ENCODE peak calls at places on chromosome 15, in nine cellular contexts. One of them, this sample, is unnamed.

GRCh38 chr15:68052431-68052830 is 1.7 kb upstream of the PIAS1 start:
- DNase-seq in activated CD8-positive, alpha-beta T cell treated with anti-CD3 and anti-CD28 coated beads for 36 hours: no peak
- DNase-seq in NCI-H2081 treated with DMSO at 0.1 percent for 48 hours: no peak
- DNase-seq in HTR-8/SVneo: no peak
- DNase-seq in NCI-H510A treated with DMSO at 0.1 percent for 48 hours: no peak
- DNase-seq in iPS-NIHi11: no peak
- DNase-seq in astrocyte: no peak
- DNase-seq in psoas muscle: no peak
- DNase-seq in pons: no peak
- DNase-seq in this sample: no peak

GRCh38 chr15:65912235-65912634 is 42.9 kb downstream of the RAB11A start:
- DNase-seq in activated CD8-positive, alpha-beta T cell treated with anti-CD3 and anti-CD28 coated beads for 36 hours: no peak
- DNase-seq in NCI-H2081 treated with DMSO at 0.1 percent for 48 hours: no peak
- DNase-seq in HTR-8/SVneo: no peak
- DNase-seq in NCI-H510A treated with DMSO at 0.1 percent for 48 hours: no peak
- DNase-seq in iPS-NIHi11: no peak
- DNase-seq in astrocyte: no peak
- DNase-seq in psoas muscle: no peak
- DNase-seq in pons: no peak
- DNase-seq in this sample: no peak

GRCh38 chr15:37980010-37980409 is 45.6 kb downstream of the TMCO5A start:
- DNase-seq in activated CD8-positive, alpha-beta T cell treated with anti-CD3 and anti-CD28 coated beads for 36 hours: no peak
- DNase-seq in NCI-H2081 treated with DMSO at 0.1 percent for 48 hours: no peak
- DNase-seq in HTR-8/SVneo: no peak
- DNase-seq in NCI-H510A treated with DMSO at 0.1 percent for 48 hours: no peak
- DNase-seq in iPS-NIHi11: no peak
- DNase-seq in astrocyte: no peak
- DNase-seq in psoas muscle: no peak
- DNase-seq in pons: no peak
- DNase-seq in this sample: no peak

GRCh38 chr15:44458429-44458828 is 31.0 kb downstream of the CTDSPL2 start:
- DNase-seq in activated CD8-positive, alpha-beta T cell treated with anti-CD3 and anti-CD28 coated beads for 36 hours: no peak
- DNase-seq in NCI-H2081 treated with DMSO at 0.1 percent for 48 hours: no peak
- DNase-seq in HTR-8/SVneo: no peak
- DNase-seq in NCI-H510A treated with DMSO at 0.1 percent for 48 hours: no peak
- DNase-seq in iPS-NIHi11: no peak
- DNase-seq in astrocyte: no peak
- DNase-seq in psoas muscle: no peak
- DNase-seq in pons: no peak
- DNase-seq in this sample: no peak

GRCh38 chr15:66515901-66516322 is 10.8 kb downstream of the ZWILCH start:
- DNase-seq in activated CD8-positive, alpha-beta T cell treated with anti-CD3 and anti-CD28 coated beads for 36 hours: no peak
- DNase-seq in NCI-H2081 treated with DMSO at 0.1 percent for 48 hours: no peak
- DNase-seq in HTR-8/SVneo: no peak
- DNase-seq in NCI-H510A treated with DMSO at 0.1 percent for 48 hours: no peak
- DNase-seq in iPS-NIHi11: peak; percentile 60
- DNase-seq in astrocyte: no peak
- DNase-seq in psoas muscle: no peak
- DNase-seq in pons: no peak
- DNase-seq in this sample: no peak

GRCh38 chr15:98866503-98866902 is 141.1 kb downstream of the PGPEP1L start:
- DNase-seq in activated CD8-positive, alpha-beta T cell treated with anti-CD3 and anti-CD28 coated beads for 36 hours: no peak
- DNase-seq in NCI-H2081 treated with DMSO at 0.1 percent for 48 hours: no peak
- DNase-seq in HTR-8/SVneo: no peak
- DNase-seq in NCI-H510A treated with DMSO at 0.1 percent for 48 hours: no peak
- DNase-seq in iPS-NIHi11: no peak
- DNase-seq in astrocyte: peak; percentile 92
- DNase-seq in psoas muscle: no peak
- DNase-seq in pons: peak; percentile 58
- DNase-seq in this sample: no peak

GRCh38 chr15:77025941-77026411 is 31.1 kb downstream of the PSTPIP1 start:
- DNase-seq in activated CD8-positive, alpha-beta T cell treated with anti-CD3 and anti-CD28 coated beads for 36 hours: peak; percentile 0
- DNase-seq in NCI-H2081 treated with DMSO at 0.1 percent for 48 hours: no peak
- DNase-seq in HTR-8/SVneo: no peak
- DNase-seq in NCI-H510A treated with DMSO at 0.1 percent for 48 hours: no peak
- DNase-seq in iPS-NIHi11: no peak
- DNase-seq in astrocyte: no peak
- DNase-seq in psoas muscle: no peak
- DNase-seq in pons: no peak
- DNase-seq in this sample: peak; percentile 6

GRCh38 chr15:38864122-38864521 is 299.5 kb upstream of the RASGRP1 start:
- DNase-seq in activated CD8-positive, alpha-beta T cell treated with anti-CD3 and anti-CD28 coated beads for 36 hours: peak; percentile 4
- DNase-seq in NCI-H2081 treated with DMSO at 0.1 percent for 48 hours: no peak
- DNase-seq in HTR-8/SVneo: no peak
- DNase-seq in NCI-H510A treated with DMSO at 0.1 percent for 48 hours: no peak
- DNase-seq in iPS-NIHi11: no peak
- DNase-seq in astrocyte: no peak
- DNase-seq in psoas muscle: no peak
- DNase-seq in pons: no peak
- DNase-seq in this sample: no peak

GRCh38 chr15:41258706-41259471 is 27.8 kb downstream of the CHP1 start:
- DNase-seq in activated CD8-positive, alpha-beta T cell treated with anti-CD3 and anti-CD28 coated beads for 36 hours: no peak
- DNase-seq in NCI-H2081 treated with DMSO at 0.1 percent for 48 hours: no peak
- DNase-seq in HTR-8/SVneo: no peak
- DNase-seq in NCI-H510A treated with DMSO at 0.1 percent for 48 hours: no peak
- DNase-seq in iPS-NIHi11: no peak
- DNase-seq in astrocyte: peak; percentile 79
- DNase-seq in psoas muscle: no peak
- DNase-seq in pons: peak; percentile 53
- DNase-seq in this sample: no peak

GRCh38 chr15:41605566-41605965 is 46.6 kb downstream of the TYRO3 start:
- DNase-seq in activated CD8-positive, alpha-beta T cell treated with anti-CD3 and anti-CD28 coated beads for 36 hours: no peak
- DNase-seq in NCI-H2081 treated with DMSO at 0.1 percent for 48 hours: no peak
- DNase-seq in HTR-8/SVneo: no peak
- DNase-seq in NCI-H510A treated with DMSO at 0.1 percent for 48 hours: no peak
- DNase-seq in iPS-NIHi11: no peak
- DNase-seq in astrocyte: no peak
- DNase-seq in psoas muscle: no peak
- DNase-seq in pons: no peak
- DNase-seq in this sample: no peak

GRCh38 chr15:63348392-63348791 is 33.3 kb downstream of the CA12 start:
- DNase-seq in activated CD8-positive, alpha-beta T cell treated with anti-CD3 and anti-CD28 coated beads for 36 hours: no peak
- DNase-seq in NCI-H2081 treated with DMSO at 0.1 percent for 48 hours: no peak
- DNase-seq in HTR-8/SVneo: peak; percentile 43
- DNase-seq in NCI-H510A treated with DMSO at 0.1 percent for 48 hours: no peak
- DNase-seq in iPS-NIHi11: peak; percentile 47
- DNase-seq in astrocyte: peak; percentile 49
- DNase-seq in psoas muscle: peak; percentile 61
- DNase-seq in pons: peak; percentile 78
- DNase-seq in this sample: peak; percentile 63

GRCh38 chr15:40092416-40093223 is 16.1 kb downstream of the BMF start:
- DNase-seq in activated CD8-positive, alpha-beta T cell treated with anti-CD3 and anti-CD28 coated beads for 36 hours: no peak
- DNase-seq in NCI-H2081 treated with DMSO at 0.1 percent for 48 hours: peak; percentile 41
- DNase-seq in HTR-8/SVneo: no peak
- DNase-seq in NCI-H510A treated with DMSO at 0.1 percent for 48 hours: peak; percentile 90
- DNase-seq in iPS-NIHi11: no peak
- DNase-seq in astrocyte: peak; percentile 77
- DNase-seq in psoas muscle: peak; percentile 67
- DNase-seq in pons: no peak
- DNase-seq in this sample: peak; percentile 84

GRCh38 chr15:85730001-85730820 is 64.5 kb downstream of the KLHL25 start:
- DNase-seq in activated CD8-positive, alpha-beta T cell treated with anti-CD3 and anti-CD28 coated beads for 36 hours: peak; percentile 64
- DNase-seq in NCI-H2081 treated with DMSO at 0.1 percent for 48 hours: peak; percentile 13
- DNase-seq in HTR-8/SVneo: peak; percentile 60
- DNase-seq in NCI-H510A treated with DMSO at 0.1 percent for 48 hours: peak; percentile 30
- DNase-seq in iPS-NIHi11: peak; percentile 72
- DNase-seq in astrocyte: peak; percentile 37
- DNase-seq in psoas muscle: no peak
- DNase-seq in pons: peak; percentile 81
- DNase-seq in this sample: no peak

GRCh38 chr15:65249641-65250040 is 37.0 kb downstream of the PARP16 start:
- DNase-seq in activated CD8-positive, alpha-beta T cell treated with anti-CD3 and anti-CD28 coated beads for 36 hours: peak; percentile 94
- DNase-seq in NCI-H2081 treated with DMSO at 0.1 percent for 48 hours: no peak
- DNase-seq in HTR-8/SVneo: no peak
- DNase-seq in NCI-H510A treated with DMSO at 0.1 percent for 48 hours: no peak
- DNase-seq in iPS-NIHi11: no peak
- DNase-seq in astrocyte: no peak
- DNase-seq in psoas muscle: no peak
- DNase-seq in pons: no peak
- DNase-seq in this sample: no peak

GRCh38 chr15:59817834-59818233 is 128.7 kb upstream of the BNIP2 start:
- DNase-seq in activated CD8-positive, alpha-beta T cell treated with anti-CD3 and anti-CD28 coated beads for 36 hours: no peak
- DNase-seq in NCI-H2081 treated with DMSO at 0.1 percent for 48 hours: no peak
- DNase-seq in HTR-8/SVneo: no peak
- DNase-seq in NCI-H510A treated with DMSO at 0.1 percent for 48 hours: no peak
- DNase-seq in iPS-NIHi11: no peak
- DNase-seq in astrocyte: no peak
- DNase-seq in psoas muscle: no peak
- DNase-seq in pons: no peak
- DNase-seq in this sample: no peak

GRCh38 chr15:29105151-29105785 is 164.4 kb downstream of the NSMCE3 start:
- DNase-seq in activated CD8-positive, alpha-beta T cell treated with anti-CD3 and anti-CD28 coated beads for 36 hours: no peak
- DNase-seq in NCI-H2081 treated with DMSO at 0.1 percent for 48 hours: no peak
- DNase-seq in HTR-8/SVneo: no peak
- DNase-seq in NCI-H510A treated with DMSO at 0.1 percent for 48 hours: no peak
- DNase-seq in iPS-NIHi11: no peak
- DNase-seq in astrocyte: no peak
- DNase-seq in psoas muscle: no peak
- DNase-seq in pons: no peak
- DNase-seq in this sample: no peak

GRCh38 chr15:83413054-83413719 is 34.0 kb upstream of the SH3GL3 start:
- DNase-seq in activated CD8-positive, alpha-beta T cell treated with anti-CD3 and anti-CD28 coated beads for 36 hours: no peak
- DNase-seq in NCI-H2081 treated with DMSO at 0.1 percent for 48 hours: no peak
- DNase-seq in HTR-8/SVneo: no peak
- DNase-seq in NCI-H510A treated with DMSO at 0.1 percent for 48 hours: no peak
- DNase-seq in iPS-NIHi11: no peak
- DNase-seq in astrocyte: no peak
- DNase-seq in psoas muscle: no peak
- DNase-seq in pons: no peak
- DNase-seq in this sample: no peak

GRCh38 chr15:81157195-81157938 is 23.3 kb downstream of the CFAP161 start:
- DNase-seq in activated CD8-positive, alpha-beta T cell treated with anti-CD3 and anti-CD28 coated beads for 36 hours: no peak
- DNase-seq in NCI-H2081 treated with DMSO at 0.1 percent for 48 hours: no peak
- DNase-seq in HTR-8/SVneo: no peak
- DNase-seq in NCI-H510A treated with DMSO at 0.1 percent for 48 hours: no peak
- DNase-seq in iPS-NIHi11: no peak
- DNase-seq in astrocyte: no peak
- DNase-seq in psoas muscle: no peak
- DNase-seq in pons: no peak
- DNase-seq in this sample: no peak

GRCh38 chr15:98555173-98555515 is 93.2 kb upstream of the IGF1R start:
- DNase-seq in activated CD8-positive, alpha-beta T cell treated with anti-CD3 and anti-CD28 coated beads for 36 hours: no peak
- DNase-seq in NCI-H2081 treated with DMSO at 0.1 percent for 48 hours: no peak
- DNase-seq in HTR-8/SVneo: no peak
- DNase-seq in NCI-H510A treated with DMSO at 0.1 percent for 48 hours: no peak
- DNase-seq in iPS-NIHi11: no peak
- DNase-seq in astrocyte: no peak
- DNase-seq in psoas muscle: no peak
- DNase-seq in pons: no peak
- DNase-seq in this sample: no peak

GRCh38 chr15:82585072-82585471 is 44.8 kb upstream of the RPS17 start:
- DNase-seq in activated CD8-positive, alpha-beta T cell treated with anti-CD3 and anti-CD28 coated beads for 36 hours: no peak
- DNase-seq in NCI-H2081 treated with DMSO at 0.1 percent for 48 hours: no peak
- DNase-seq in HTR-8/SVneo: peak; percentile 24
- DNase-seq in NCI-H510A treated with DMSO at 0.1 percent for 48 hours: no peak
- DNase-seq in iPS-NIHi11: no peak
- DNase-seq in astrocyte: peak; percentile 4
- DNase-seq in psoas muscle: no peak
- DNase-seq in pons: no peak
- DNase-seq in this sample: no peak

GRCh38 chr15:66721954-66722353 is 19.9 kb downstream of the SMAD6 start:
- DNase-seq in activated CD8-positive, alpha-beta T cell treated with anti-CD3 and anti-CD28 coated beads for 36 hours: no peak
- DNase-seq in NCI-H2081 treated with DMSO at 0.1 percent for 48 hours: no peak
- DNase-seq in HTR-8/SVneo: no peak
- DNase-seq in NCI-H510A treated with DMSO at 0.1 percent for 48 hours: no peak
- DNase-seq in iPS-NIHi11: no peak
- DNase-seq in astrocyte: no peak
- DNase-seq in psoas muscle: no peak
- DNase-seq in pons: no peak
- DNase-seq in this sample: no peak

GRCh38 chr15:63234479-63234878 is 42.9 kb upstream of the APH1B start:
- DNase-seq in activated CD8-positive, alpha-beta T cell treated with anti-CD3 and anti-CD28 coated beads for 36 hours: no peak
- DNase-seq in NCI-H2081 treated with DMSO at 0.1 percent for 48 hours: no peak
- DNase-seq in HTR-8/SVneo: no peak
- DNase-seq in NCI-H510A treated with DMSO at 0.1 percent for 48 hours: no peak
- DNase-seq in iPS-NIHi11: no peak
- DNase-seq in astrocyte: peak; percentile 74
- DNase-seq in psoas muscle: peak; percentile 40
- DNase-seq in pons: peak; percentile 58
- DNase-seq in this sample: peak; percentile 57

GRCh38 chr15:57283774-57284508 is 92.4 kb upstream of the CGNL1 start:
- DNase-seq in activated CD8-positive, alpha-beta T cell treated with anti-CD3 and anti-CD28 coated beads for 36 hours: no peak
- DNase-seq in NCI-H2081 treated with DMSO at 0.1 percent for 48 hours: no peak
- DNase-seq in HTR-8/SVneo: no peak
- DNase-seq in NCI-H510A treated with DMSO at 0.1 percent for 48 hours: no peak
- DNase-seq in iPS-NIHi11: no peak
- DNase-seq in astrocyte: no peak
- DNase-seq in psoas muscle: no peak
- DNase-seq in pons: no peak
- DNase-seq in this sample: no peak

GRCh38 chr15:92953569-92953968 is 53.4 kb downstream of the CHD2 start:
- DNase-seq in activated CD8-positive, alpha-beta T cell treated with anti-CD3 and anti-CD28 coated beads for 36 hours: no peak
- DNase-seq in NCI-H2081 treated with DMSO at 0.1 percent for 48 hours: no peak
- DNase-seq in HTR-8/SVneo: no peak
- DNase-seq in NCI-H510A treated with DMSO at 0.1 percent for 48 hours: no peak
- DNase-seq in iPS-NIHi11: no peak
- DNase-seq in astrocyte: no peak
- DNase-seq in psoas muscle: no peak
- DNase-seq in pons: no peak
- DNase-seq in this sample: no peak

GRCh38 chr15:90075420-90076289 is 26.6 kb downstream of the IDH2 start:
- DNase-seq in activated CD8-positive, alpha-beta T cell treated with anti-CD3 and anti-CD28 coated beads for 36 hours: peak; percentile 58
- DNase-seq in NCI-H2081 treated with DMSO at 0.1 percent for 48 hours: no peak
- DNase-seq in HTR-8/SVneo: no peak
- DNase-seq in NCI-H510A treated with DMSO at 0.1 percent for 48 hours: no peak
- DNase-seq in iPS-NIHi11: peak; percentile 45
- DNase-seq in astrocyte: peak; percentile 27
- DNase-seq in psoas muscle: no peak
- DNase-seq in pons: no peak
- DNase-seq in this sample: no peak

GRCh38 chr15:63923993-63924950 is 90.5 kb upstream of the HERC1 start:
- DNase-seq in activated CD8-positive, alpha-beta T cell treated with anti-CD3 and anti-CD28 coated beads for 36 hours: no peak
- DNase-seq in NCI-H2081 treated with DMSO at 0.1 percent for 48 hours: no peak
- DNase-seq in HTR-8/SVneo: no peak
- DNase-seq in NCI-H510A treated with DMSO at 0.1 percent for 48 hours: peak; percentile 5
- DNase-seq in iPS-NIHi11: no peak
- DNase-seq in astrocyte: peak; percentile 33
- DNase-seq in psoas muscle: no peak
- DNase-seq in pons: no peak
- DNase-seq in this sample: no peak

GRCh38 chr15:58520936-58521292 is 89.1 kb downstream of the LIPC start:
- DNase-seq in activated CD8-positive, alpha-beta T cell treated with anti-CD3 and anti-CD28 coated beads for 36 hours: no peak
- DNase-seq in NCI-H2081 treated with DMSO at 0.1 percent for 48 hours: no peak
- DNase-seq in HTR-8/SVneo: no peak
- DNase-seq in NCI-H510A treated with DMSO at 0.1 percent for 48 hours: no peak
- DNase-seq in iPS-NIHi11: no peak
- DNase-seq in astrocyte: no peak
- DNase-seq in psoas muscle: no peak
- DNase-seq in pons: no peak
- DNase-seq in this sample: no peak

GRCh38 chr15:95826831-95827230 is 503.7 kb upstream of the NR2F2 start:
- DNase-seq in activated CD8-positive, alpha-beta T cell treated with anti-CD3 and anti-CD28 coated beads for 36 hours: no peak
- DNase-seq in NCI-H2081 treated with DMSO at 0.1 percent for 48 hours: no peak
- DNase-seq in HTR-8/SVneo: no peak
- DNase-seq in NCI-H510A treated with DMSO at 0.1 percent for 48 hours: no peak
- DNase-seq in iPS-NIHi11: no peak
- DNase-seq in astrocyte: no peak
- DNase-seq in psoas muscle: no peak
- DNase-seq in pons: no peak
- DNase-seq in this sample: no peak

GRCh38 chr15:101124731-101125558 is 126.9 kb downstream of the CHSY1 start:
- DNase-seq in activated CD8-positive, alpha-beta T cell treated with anti-CD3 and anti-CD28 coated beads for 36 hours: no peak
- DNase-seq in NCI-H2081 treated with DMSO at 0.1 percent for 48 hours: no peak
- DNase-seq in HTR-8/SVneo: no peak
- DNase-seq in NCI-H510A treated with DMSO at 0.1 percent for 48 hours: no peak
- DNase-seq in iPS-NIHi11: no peak
- DNase-seq in astrocyte: peak; percentile 99
- DNase-seq in psoas muscle: no peak
- DNase-seq in pons: no peak
- DNase-seq in this sample: no peak

GRCh38 chr15:96381463-96381862 is 51.0 kb downstream of the NR2F2 start:
- DNase-seq in activated CD8-positive, alpha-beta T cell treated with anti-CD3 and anti-CD28 coated beads for 36 hours: no peak
- DNase-seq in NCI-H2081 treated with DMSO at 0.1 percent for 48 hours: no peak
- DNase-seq in HTR-8/SVneo: no peak
- DNase-seq in NCI-H510A treated with DMSO at 0.1 percent for 48 hours: no peak
- DNase-seq in iPS-NIHi11: no peak
- DNase-seq in astrocyte: no peak
- DNase-seq in psoas muscle: no peak
- DNase-seq in pons: no peak
- DNase-seq in this sample: no peak

GRCh38 chr15:43748376-43748775 is 2.1 kb downstream of the PDIA3 start:
- DNase-seq in activated CD8-positive, alpha-beta T cell treated with anti-CD3 and anti-CD28 coated beads for 36 hours: peak; percentile 26
- DNase-seq in NCI-H2081 treated with DMSO at 0.1 percent for 48 hours: no peak
- DNase-seq in HTR-8/SVneo: no peak
- DNase-seq in NCI-H510A treated with DMSO at 0.1 percent for 48 hours: no peak
- DNase-seq in iPS-NIHi11: no peak
- DNase-seq in astrocyte: no peak
- DNase-seq in psoas muscle: no peak
- DNase-seq in pons: no peak
- DNase-seq in this sample: no peak

This sample was measured in heart left ventricle.